ENCODE peak calls at places on chromosomes 7 and 10, in ten cellular contexts. V is left ventricle myocardium inferior, Y is AG04450, C is mammary epithelial cell, G is ovary, W is WERI-Rb-1, N is MM.1S, H is esophagus squamous epithelium, B is fibroblast of lung, M is H1. Q is an unnamed sample.

GRCh38 chr7:854118-854775 is 22.0 kb downstream of the SUN1 start:
- DNase-seq in C (no peak), G (no peak), B (no peak), V (no peak), H (no peak), N (no peak), Y (no peak), M (no peak), W (no peak), Q (no peak)

GRCh38 chr7:30028749-30029635 is 780 bp downstream of the PLEKHA8 start:
- DNase-seq in G (peak; percentile 41), B (peak; percentile 47), C (peak; percentile 47), H (no peak), N (peak; percentile 49), W (peak; percentile 61), Y (no peak), M (no peak), V (peak; percentile 56), Q (peak; percentile 32)

GRCh38 chr10:75708060-75708459 is 276.6 kb downstream of the LRMDA start:
- DNase-seq in C (no peak), H (no peak), M (no peak), N (no peak), W (peak; percentile 68), Y (no peak), V (no peak), G (no peak), B (no peak), Q (no peak)

GRCh38 chr10:72316748-72317435 is 37.8 kb downstream of the DNAJB12 start:
- DNase-seq in Y (no peak), C (no peak), W (no peak), V (peak; percentile 73), B (no peak), G (peak; percentile 64), H (no peak), M (no peak), N (no peak), Q (no peak)

GRCh38 chr7:24907311-24907886 is 72.6 kb downstream of the OSBPL3 start:
- DNase-seq in Y (no peak), M (no peak), H (no peak), W (no peak), N (no peak), V (no peak), C (peak; percentile 87), B (peak; percentile 86), G (no peak), Q (no peak)

GRCh38 chr10:126935263-126935946 is 30.2 kb downstream of the DOCK1 start:
- DNase-seq in Y (no peak), H (no peak), B (peak; percentile 51), W (no peak), V (no peak), N (no peak), C (peak; percentile 62), G (no peak), M (no peak), Q (no peak)

GRCh38 chr10:43407576-43408330 is 1.2 kb downstream of the HNRNPF start:
- DNase-seq in H (peak; percentile 58), V (peak; percentile 92), B (peak; percentile 90), N (peak; percentile 94), M (no peak), Y (no peak), G (peak; percentile 95), W (peak; percentile 80), C (peak; percentile 86), Q (peak; percentile 61)

GRCh38 chr7:100565133-100565571 is 8.5 kb downstream of the SAP25 start:
- DNase-seq in V (no peak), Y (no peak), W (no peak), H (no peak), M (no peak), B (no peak), G (no peak), N (no peak), C (no peak), Q (no peak)

GRCh38 chr10:113788604-113789083 is 37.2 kb downstream of the PLEKHS1 start:
- DNase-seq in B (peak; percentile 96), Y (peak; percentile 77), H (no peak), C (peak; percentile 98), V (no peak), N (no peak), M (no peak), G (no peak), W (no peak), Q (no peak)

GRCh38 chr10:103835121-103836045 is 20.0 kb downstream of the SH3PXD2A start:
- DNase-seq in C (no peak), W (no peak), B (peak; percentile 58), V (peak; percentile 79), M (no peak), N (no peak), Y (peak; percentile 53), H (no peak), G (peak; percentile 92), Q (no peak)

GRCh38 chr7:27917119-27917518 is 177.2 kb downstream of the TAX1BP1 start:
- DNase-seq in Y (no peak), V (no peak), N (no peak), G (no peak), B (no peak), W (no peak), H (no peak), M (no peak), C (peak; percentile 64), Q (no peak)

GRCh38 chr7:139976838-139977656 is 85.7 kb downstream of the PARP12 start:
- DNase-seq in N (no peak), H (no peak), C (no peak), V (no peak), Y (no peak), B (no peak), M (no peak), G (no peak), W (no peak), Q (no peak)

GRCh38 chr7:131488361-131488760 is 68.1 kb downstream of the PODXL start:
- DNase-seq in V (no peak), C (no peak), G (no peak), W (no peak), N (no peak), H (no peak), Y (no peak), M (no peak), B (no peak), Q (no peak)

GRCh38 chr10:101780187-101780817 is 2.9 kb downstream of the NPM3 start:
- DNase-seq in B (no peak), V (no peak), Y (no peak), W (no peak), N (no peak), M (no peak), C (no peak), H (no peak), G (no peak), Q (no peak)
- TF ChIP-seq CTCF in B (no peak), V (peak; percentile 11), Y (no peak), W (peak; percentile 1), N (no peak), M (no peak), C (no peak), H (no peak), G (peak; percentile 7), Q (peak; percentile 6)

GRCh38 chr10:17785276-17785935 is 23.7 kb upstream of the MRC1 start:
- DNase-seq in Y (no peak), B (no peak), H (no peak), G (no peak), M (no peak), N (no peak), W (no peak), C (no peak), V (no peak), Q (no peak)
- H3K4me3 ChIP-seq in Y (no peak overlapping the region), B (no peak overlapping the region), H (no peak overlapping the region), G (no peak overlapping the region), M (no peak overlapping the region), N (no peak overlapping the region), W (no peak overlapping the region), C (no peak overlapping the region), V (no peak overlapping the region), Q (no peak overlapping the region)

DNA sequence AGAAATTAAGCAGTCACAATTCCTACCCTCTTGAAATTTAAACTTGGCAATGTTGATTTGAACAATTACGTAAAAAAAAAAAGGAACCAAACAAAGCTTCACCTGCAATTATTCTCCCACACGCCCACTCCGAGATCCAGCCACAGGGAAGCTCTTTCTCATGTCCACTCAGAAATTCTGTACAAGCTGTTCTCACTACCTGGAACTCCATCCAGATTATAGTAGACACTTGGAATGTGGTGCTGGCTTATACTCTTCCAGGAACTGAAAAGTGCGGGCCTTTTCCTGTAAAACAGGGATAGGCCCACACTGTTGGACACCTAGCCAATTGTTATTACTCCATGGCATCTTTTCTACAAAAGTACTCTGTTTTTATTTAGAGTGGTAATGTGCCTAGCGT is 20.3 kb upstream of the TOMM7 start:
- DNase-seq in B (no peak), C (no peak), G (no peak), M (no peak), V (no peak), W (no peak), H (no peak), Y (no peak), N (no peak), Q (no peak)
- H3K27ac ChIP-seq in B (no peak overlapping the region), C (no peak overlapping the region), G (no peak overlapping the region), M (no peak overlapping the region), V (peak overlapping the region; percentile 68), W (no peak overlapping the region), H (peak overlapping the region; percentile 61), Y (no peak overlapping the region), N (no peak overlapping the region), Q (peak overlapping the region; percentile 75)

GRCh38 chr10:69449841-69450240 is 1.4 kb upstream of the TSPAN15 start:
- DNase-seq in W (peak; percentile 91), M (peak; percentile 39), Y (no peak), G (peak; percentile 26), C (no peak), V (no peak), N (peak; percentile 21), B (no peak), H (no peak), Q (peak; percentile 68)
- TF ChIP-seq CTCF in W (peak; percentile 76), M (peak; percentile 79), Y (peak; percentile 45), G (peak; percentile 30), C (peak; percentile 44), V (peak; percentile 76), N (peak; percentile 44), B (peak; percentile 48), H (peak; percentile 63), Q (peak; percentile 71)